ENCODE peak calls at places on chromosomes 13 and 19, in seven cellular contexts. T is NCI-H460, Q is NCI-H146, I is fibroblast of lung, Y is D341Med, E is HFFc6, B is A549. F is an unnamed sample.

GRCh38 chr13:60335531-60335930 is 61.5 kb upstream of the TDRD3 start:
- DNase-seq in T (peak), Q (peak), I (peak), Y (no peak), E (no peak), B (peak), F (no peak)

GRCh38 chr13:85509512-85509911 is 289.7 kb downstream of the SLITRK6 start:
- DNase-seq in T (peak), Q (peak), I (peak), Y (no peak), E (no peak), B (peak), F (peak)

GRCh38 chr19:22622901-22623840 is 11.0 kb upstream of the ZNF492 start:
- DNase-seq in T (no peak), Q (no peak), I (no peak), Y (no peak), E (no peak), B (no peak), F (no peak)

GRCh38 chr19:45117167-45117594 is 24.2 kb downstream of the PPP1R37 start:
- DNase-seq in T (no peak), Q (peak), I (no peak), Y (no peak), E (no peak), B (no peak), F (no peak)

GRCh38 chr19:11504502-11505031 is 1.1 kb downstream of the ZNF653 start:
- DNase-seq in T (no peak), Q (no peak), I (no peak), Y (peak), E (no peak), B (no peak), F (no peak)

GRCh38 chr19:10254244-10254643 is 2.2 kb downstream of the MRPL4 start:
- DNase-seq in T (no peak), Q (no peak), I (no peak), Y (no peak), E (no peak), B (no peak), F (no peak)

GRCh38 chr19:29944415-29945012 is 2.5 kb downstream of the URI1 start:
- DNase-seq in T (no peak), Q (no peak), I (no peak), Y (no peak), E (no peak), B (no peak), F (no peak)

GRCh38 chr19:32343550-32344262 is 1.7 kb upstream of the ZNF507 start:
- DNase-seq in T (no peak), Q (peak), I (no peak), Y (no peak), E (no peak), B (peak), F (no peak)

GRCh38 chr19:42553292-42554045 is 25.2 kb upstream of the CEACAM1 start:
- DNase-seq in T (no peak), Q (no peak), I (peak), Y (no peak), E (peak), B (no peak), F (peak)

GRCh38 chr13:113458218-113459065 is 5.2 kb upstream of the ADPRHL1 start:
- DNase-seq in T (no peak), Q (peak), I (peak), Y (peak), E (no peak), B (peak), F (peak)

GRCh38 chr13:39133781-39134180 is 95.5 kb downstream of the NHLRC3 start:
- DNase-seq in T (no peak), Q (no peak), I (no peak), Y (no peak), E (no peak), B (no peak), F (no peak)

GRCh38 chr19:19224852-19225494 is 13.2 kb downstream of the NCAN start:
- DNase-seq in T (peak), Q (peak), I (peak), Y (peak), E (peak), B (peak), F (peak)